ENCODE peak calls at places on chromosomes 3 and 15, in six cellular contexts. L is CD4-positive, alpha-beta T cell; V is breast epithelium; E is H9; Y is ovary; H is Peyer's patch. U is an unnamed sample. For H3K27me3, the result is how much of the 10 kb centered on the place peaks cover.

GRCh38 chr3:66019896-66020295 is 18.8 kb downstream of the MAGI1 start:
- DNase-seq in H (no peak), L (no peak), Y (no peak), V (no peak), E (no peak), U (no peak)

GRCh38 chr3:37417297-37418082 is 243.1 kb upstream of the LRRFIP2 start:
- DNase-seq in V (no peak), Y (no peak), H (no peak), E (no peak), L (no peak), U (no peak)

GRCh38 chr3:101868534-101869464 is 19.5 kb downstream of the NFKBIZ start:
- DNase-seq in H (no peak), E (no peak), V (no peak), Y (no peak), L (no peak), U (no peak)

GRCh38 chr3:112873632-112874031 is 27.0 kb upstream of the CD200R1L start:
- DNase-seq in H (no peak), L (no peak), E (no peak), Y (no peak), V (no peak), U (no peak)

GRCh38 chr15:53811530-53811929 is 52.1 kb upstream of the WDR72 start:
- DNase-seq in H (no peak), Y (no peak), E (no peak), V (no peak), L (no peak), U (peak)

GRCh38 chr3:134232146-134232545 is 18.5 kb downstream of the RYK start:
- DNase-seq in H (no peak), L (no peak), E (no peak), Y (no peak), V (no peak), U (no peak)

GRCh38 chr3:82707035-82707434 is 945.6 kb upstream of the GBE1 start:
- DNase-seq in V (no peak), E (peak), H (no peak), L (no peak), Y (no peak), U (no peak)

GRCh38 chr3:111739241-111739952 is 119.7 kb upstream of the PHLDB2 start:
- DNase-seq in L (no peak), Y (no peak), V (no peak), E (no peak), H (no peak), U (no peak)

GRCh38 chr3:132519914-132520313 is 77.2 kb upstream of the ACKR4 start:
- DNase-seq in L (no peak), V (no peak), E (no peak), Y (no peak), H (no peak), U (no peak)

GRCh38 chr3:182420741-182421140 is 372.6 kb upstream of the ATP11B start:
- DNase-seq in L (no peak), H (no peak), V (no peak), E (no peak), Y (no peak), U (no peak)

GRCh38 chr15:92869977-92870644 is 30.0 kb upstream of the CHD2 start:
- DNase-seq in H (no peak), E (no peak), L (no peak), V (no peak), Y (no peak), U (no peak)

GRCh38 chr3:34793066-34793465 is 846.3 kb upstream of the ARPP21 start:
- DNase-seq in H (no peak), E (no peak), Y (no peak), V (no peak), L (no peak), U (no peak)

GRCh38 chr15:38868326-38869114 is 303.9 kb upstream of the RASGRP1 start:
- DNase-seq in E (no peak), V (no peak), L (no peak), Y (no peak), H (no peak), U (no peak)

GRCh38 chr15:95459288-95459687 is 871.2 kb upstream of the NR2F2 start:
- DNase-seq in L (no peak), E (no peak), Y (peak), H (no peak), V (no peak), U (no peak)

GRCh38 chr3:51942603-51943450 is 664 bp downstream of the PARP3 start:
- DNase-seq in E (peak), L (peak), V (no peak), H (peak), Y (peak), U (peak)

GRCh38 chr15:57198654-57199241 is 177.6 kb upstream of the CGNL1 start:
- DNase-seq in E (peak), L (no peak), H (no peak), V (no peak), Y (no peak), U (peak)

GRCh38 chr3:13348671-13349396 is 71.3 kb downstream of the NUP210 start:
- DNase-seq in L (peak), V (no peak), E (peak), H (peak), Y (no peak), U (peak)

GRCh38 chr15:58521293-58521991 is 89.7 kb downstream of the LIPC start:
- DNase-seq in H (no peak), V (no peak), L (no peak), E (peak), Y (peak), U (peak)

GRCh38 chr15:33022629-33023028 is 171.9 kb downstream of the FMN1 start:
- DNase-seq in V (peak), H (no peak), L (no peak), Y (no peak), E (peak), U (peak)

GRCh38 chr15:45919806-45920205 is 285.0 kb downstream of the SQOR start:
- DNase-seq in H (no peak), Y (no peak), E (no peak), L (no peak), V (no peak), U (no peak)

GRCh38 chr3:135337176-135337575 is 542.1 kb downstream of the EPHB1 start:
- DNase-seq in Y (no peak), E (no peak), V (no peak), L (no peak), H (no peak), U (no peak)

GRCh38 chr3:61783993-61784718 is 222.8 kb downstream of the PTPRG start:
- DNase-seq in V (no peak), L (no peak), Y (no peak), H (no peak), E (no peak), U (no peak)

GRCh38 chr3:70227437-70227836 is 85.0 kb downstream of the MDFIC2 start:
- DNase-seq in E (no peak), Y (no peak), L (no peak), H (no peak), V (no peak), U (no peak)

GRCh38 chr15:29656636-29657475 is 165.4 kb downstream of the TJP1 start:
- DNase-seq in L (no peak), Y (no peak), V (no peak), H (no peak), E (peak), U (peak)

GRCh38 chr3:126908752-126909275 is 74.1 kb upstream of the PLXNA1 start:
- DNase-seq in H (no peak), V (no peak), E (no peak), Y (no peak), L (no peak), U (no peak)

GRCh38 chr3:58464875-58465274 is 27.0 kb upstream of the KCTD6 start:
- DNase-seq in E (no peak), H (no peak), Y (no peak), V (no peak), L (no peak), U (no peak)

GRCh38 chr15:63923993-63924950 is 90.5 kb upstream of the HERC1 start:
- DNase-seq in L (no peak), V (no peak), Y (no peak), H (no peak), E (no peak), U (no peak)

GRCh38 chr3:126501736-126502135 is 15.8 kb downstream of the UROC1 start:
- DNase-seq in Y (no peak), E (no peak), L (no peak), H (no peak), V (no peak), U (peak)

GRCh38 chr3:9007928-9008327 is 44.7 kb upstream of the RAD18 start:
- DNase-seq in V (no peak), Y (no peak), L (no peak), E (no peak), H (no peak), U (no peak)

GRCh38 chr3:102089904-102090492 is 240.7 kb downstream of the NFKBIZ start:
- DNase-seq in V (no peak), H (no peak), Y (no peak), L (no peak), E (no peak), U (no peak)

GRCh38 chr3:10505791-10506585 is 602 bp upstream of the ATP2B2 start:
- DNase-seq in V (no peak), L (no peak), H (no peak), E (no peak), Y (no peak), U (peak)

GRCh38 chr3:10504161-10505049 is 981 bp downstream of the ATP2B2 start:
- DNase-seq in H (no peak), E (no peak), Y (no peak), L (no peak), V (no peak), U (peak)

GRCh38 chr3:10506696-10507095 is 1.3 kb upstream of the ATP2B2 start:
- DNase-seq in H (no peak), V (no peak), L (no peak), Y (no peak), E (no peak), U (no peak)

GRCh38 chr3:10503217-10503796 is 2.1 kb downstream of the ATP2B2 start:
- DNase-seq in E (no peak), Y (no peak), H (no peak), L (no peak), V (no peak), U (no peak)

DNA sequence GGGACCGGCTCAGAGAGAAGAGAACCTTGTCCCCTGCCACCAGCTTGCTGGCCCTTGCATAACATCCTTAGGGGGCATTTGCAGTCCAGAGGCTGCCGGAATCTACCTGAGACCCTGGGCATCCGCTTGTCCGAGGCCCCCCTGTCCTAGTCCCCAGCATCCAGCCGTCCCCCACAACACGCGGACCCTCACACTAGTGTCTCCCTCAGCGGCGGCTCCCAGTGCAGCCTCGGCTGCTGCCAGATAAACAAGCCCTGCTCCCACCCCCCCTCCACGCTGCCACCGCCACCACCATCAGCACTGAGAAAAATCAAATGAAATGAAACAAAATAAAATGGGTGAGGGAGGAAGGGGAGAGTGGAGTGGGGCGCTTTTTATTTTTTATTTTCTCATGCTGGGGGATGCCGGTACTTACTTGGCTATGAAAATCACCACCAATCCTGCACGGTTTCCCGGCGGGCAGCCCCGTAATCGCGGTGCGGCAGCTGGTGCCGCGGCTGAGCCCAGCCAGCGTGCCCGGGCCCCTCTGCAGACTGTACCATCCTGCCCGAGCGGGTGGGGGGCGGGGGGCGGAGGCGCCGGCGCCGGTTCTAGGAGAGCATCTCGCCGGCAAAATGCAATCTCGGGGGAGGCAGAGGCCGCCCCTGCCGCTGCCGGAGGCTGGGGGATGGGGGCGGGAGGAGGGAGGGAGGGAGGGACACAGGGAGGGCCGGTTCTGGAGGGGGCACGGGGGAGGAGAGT is at the start of gene ATP2B2:
- DNase-seq in V (no peak), Y (no peak), E (peak), L (no peak), H (no peak), U (peak)
- H3K27me3 ChIP-seq in V (under half), Y (under half), E (under half), L (under half), H (under half), U (under half)

DNA sequence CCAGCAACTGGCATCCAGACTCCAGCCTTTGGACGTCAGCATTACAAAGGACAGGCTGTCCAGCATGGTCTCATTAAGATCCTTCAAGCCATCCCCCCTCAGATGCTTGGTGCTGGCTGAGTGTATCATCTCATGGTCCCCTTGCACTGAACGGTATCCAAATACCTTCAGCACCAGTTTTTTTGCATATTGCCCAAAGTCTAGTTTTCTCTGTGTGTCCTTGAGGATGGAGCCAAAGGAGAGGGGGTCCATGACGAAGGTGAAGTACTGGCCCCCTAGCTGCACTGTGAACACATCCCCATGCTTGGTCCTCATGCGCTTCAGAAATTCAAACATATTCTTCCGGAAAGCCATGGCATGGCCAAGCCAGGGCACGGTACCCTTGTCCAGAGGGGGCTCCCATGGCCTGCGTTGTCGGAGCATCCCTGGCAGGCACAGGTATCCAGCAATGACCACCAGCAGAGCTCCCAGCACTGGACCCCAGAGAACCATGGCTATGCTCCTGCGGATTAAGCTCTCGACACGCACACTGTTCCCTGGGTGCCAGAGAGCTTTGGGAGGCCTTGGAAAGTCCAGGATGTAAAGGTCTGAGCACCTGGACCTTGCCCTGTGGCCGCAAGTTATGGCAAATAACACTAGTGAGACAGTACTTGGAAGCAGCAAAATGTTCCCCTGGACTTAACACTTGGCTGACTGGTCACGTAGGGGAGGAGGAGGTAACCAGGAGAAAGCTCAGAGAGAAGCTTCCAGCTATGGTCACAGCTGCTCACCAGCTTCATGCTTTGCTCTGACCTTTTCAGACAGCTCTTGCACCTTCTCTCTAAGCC is at the start of gene CYP8B1:
- DNase-seq in E (no peak), L (no peak), H (no peak), Y (no peak), V (no peak), U (no peak)
- H3K27me3 ChIP-seq in E (under half), L (under half), H (under half), Y (under half), V (under half), U (under half)

GRCh38 chr15:55734641-55735040 is 8.3 kb downstream of the PRTG start:
- DNase-seq in E (no peak), V (no peak), L (no peak), Y (no peak), H (no peak), U (no peak)
- H3K27me3 ChIP-seq in E (under half), V (under half), L (under half), Y (under half), H (under half), U (half or more)

GRCh38 chr3:186671051-186671450 is 5.2 kb downstream of the HRG start:
- DNase-seq in V (no peak), H (no peak), Y (no peak), E (no peak), L (no peak), U (no peak)

GRCh38 chr3:186665484-186666188 is at the start of gene HRG:
- DNase-seq in L (no peak), E (no peak), H (no peak), Y (no peak), V (no peak), U (no peak)

GRCh38 chr3:186669378-186670084 is 3.7 kb downstream of the HRG start:
- DNase-seq in L (no peak), H (no peak), V (no peak), Y (no peak), E (no peak), U (no peak)

GRCh38 chr3:186668426-186668825 is 2.6 kb downstream of the HRG start:
- DNase-seq in H (no peak), Y (no peak), V (no peak), E (no peak), L (no peak), U (no peak)

DNA sequence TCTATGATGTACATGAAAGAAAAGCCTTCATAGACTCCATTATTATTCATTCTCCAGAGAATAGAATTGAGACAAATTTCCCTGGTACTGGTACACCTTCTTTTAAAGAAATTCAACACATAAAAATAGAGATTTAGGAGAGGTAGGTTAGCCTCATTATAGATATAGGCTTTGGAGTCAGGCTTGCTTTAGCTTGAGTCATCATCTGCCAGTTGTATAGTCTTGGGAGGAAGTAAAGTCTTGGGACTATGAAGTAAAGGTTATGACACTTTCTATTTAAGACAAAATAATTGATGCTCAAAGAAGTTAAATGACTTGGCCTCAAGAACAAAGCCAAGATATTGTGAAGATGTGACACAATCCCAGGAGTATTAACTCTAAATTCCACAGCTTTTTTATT is 4.3 kb downstream of the HRG start:
- DNase-seq in H (no peak), V (no peak), Y (no peak), L (no peak), E (no peak), U (no peak)
- H3K27me3 ChIP-seq in H (under half), V (under half), Y (under half), L (under half), E (under half), U (under half)

DNA sequence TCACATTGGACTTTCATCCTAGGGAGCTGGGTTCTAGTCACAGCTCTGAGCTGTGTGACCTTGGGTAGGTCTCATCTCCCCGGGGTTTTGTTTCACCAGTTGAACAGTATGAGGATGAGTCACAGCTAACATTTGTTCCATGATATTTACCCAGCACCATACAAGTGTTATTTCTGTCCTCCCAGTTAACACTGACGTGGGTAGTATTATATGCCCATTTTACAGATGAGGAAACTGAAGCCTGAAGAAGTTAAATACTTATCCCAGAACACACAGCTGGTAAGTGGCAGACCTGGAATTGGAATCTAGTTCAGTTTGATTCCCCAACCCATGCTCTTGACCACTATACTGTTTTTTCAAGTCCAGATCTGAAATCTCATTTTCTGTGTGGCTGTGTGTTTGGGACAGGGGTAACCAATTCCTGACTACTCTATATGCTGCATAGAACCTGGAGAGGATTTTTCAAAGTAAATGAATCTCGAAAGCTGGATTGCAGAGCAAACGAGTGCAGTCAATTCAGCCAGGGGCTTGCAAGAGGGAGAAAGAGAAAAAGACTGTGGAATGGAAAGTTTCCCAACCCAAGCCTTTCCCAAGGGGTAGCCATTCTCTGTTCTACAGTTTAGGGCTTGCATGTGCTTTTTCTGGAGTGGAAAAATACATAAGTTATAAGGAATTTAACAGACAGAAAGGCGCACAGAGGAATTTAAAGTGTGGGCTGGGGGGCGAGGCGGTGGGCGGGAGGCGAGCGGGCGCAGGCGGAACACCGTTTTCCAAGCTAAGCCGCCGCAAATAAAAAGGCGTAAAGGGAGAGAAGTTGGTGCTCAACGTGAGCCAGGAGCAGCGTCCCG is 684 bp upstream of the RARB start:
- DNase-seq in L (no peak), Y (no peak), H (no peak), E (no peak), V (no peak), U (no peak)
- H3K27me3 ChIP-seq in L (under half), Y (under half), H (under half), E (under half), V (under half), U (under half)

U was measured in H7.